ENCODE peak calls at places on chromosomes 5 and 9, in ten cellular contexts. T is T1000, Q is EH, H is PC-3, J is ecto neural progenitor cell, Y is hepatic stellate cell, C is ovary, L is A172, U is progenitor cell of endocrine pancreas, G is AG20443. N is an unnamed sample.

GRCh38 chr9:27618066-27618465 is 44.8 kb upstream of the C9orf72 start:
- DNase-seq in T (no peak), Q (no peak), H (no peak), J (no peak), Y (no peak), C (no peak), L (no peak), U (no peak), G (no peak), N (no peak)

GRCh38 chr9:126956929-126957686 is 42.5 kb downstream of the RALGPS1 start:
- DNase-seq in T (peak; percentile 22), Q (peak; percentile 62), H (peak; percentile 57), J (no peak), Y (peak; percentile 57), C (no peak), L (peak; percentile 91), U (no peak), G (peak; percentile 58), N (peak; percentile 63)

GRCh38 chr9:7739595-7739994 is 60.0 kb downstream of the DMAC1 start:
- DNase-seq in T (no peak), Q (no peak), H (no peak), J (no peak), Y (no peak), C (no peak), L (no peak), U (no peak), G (no peak), N (no peak)

GRCh38 chr5:67334383-67334782 is 137.8 kb upstream of the CD180 start:
- DNase-seq in T (no peak), Q (no peak), H (no peak), J (no peak), Y (no peak), C (no peak), L (no peak), U (no peak), G (no peak), N (no peak)

GRCh38 chr5:73938280-73938937 is 312.4 kb downstream of the ARHGEF28 start:
- DNase-seq in T (peak; percentile 34), Q (peak; percentile 98), H (peak; percentile 87), J (no peak), Y (peak; percentile 76), C (no peak), L (peak; percentile 97), U (no peak), G (peak; percentile 86), N (peak; percentile 99)

GRCh38 chr5:582936-583635 is 29.1 kb upstream of the CEP72 start:
- DNase-seq in T (no peak), Q (no peak), H (no peak), J (no peak), Y (no peak), C (no peak), L (no peak), U (no peak), G (no peak), N (no peak)

GRCh38 chr5:124480964-124481363 is 265.5 kb downstream of the ZNF608 start:
- DNase-seq in T (no peak), Q (no peak), H (no peak), J (no peak), Y (no peak), C (no peak), L (no peak), U (no peak), G (no peak), N (no peak)

GRCh38 chr9:37148181-37148580 is 27.8 kb downstream of the ZCCHC7 start:
- DNase-seq in T (no peak), Q (no peak), H (no peak), J (no peak), Y (no peak), C (no peak), L (no peak), U (no peak), G (no peak), N (no peak)

GRCh38 chr5:62909331-62909730 is 330.7 kb downstream of the LRRC70 start:
- DNase-seq in T (no peak), Q (no peak), H (no peak), J (no peak), Y (no peak), C (no peak), L (no peak), U (no peak), G (no peak), N (no peak)

GRCh38 chr5:135977375-135977928 is 22.7 kb upstream of the LECT2 start:
- DNase-seq in T (no peak), Q (no peak), H (no peak), J (peak; percentile 90), Y (no peak), C (no peak), L (no peak), U (peak; percentile 67), G (no peak), N (peak; percentile 77)

GRCh38 chr9:72232778-72233177 is 83.5 kb downstream of the GDA start:
- DNase-seq in T (no peak), Q (no peak), H (no peak), J (no peak), Y (no peak), C (no peak), L (no peak), U (no peak), G (no peak), N (no peak)

GRCh38 chr5:112210430-112211005 is 208.6 kb downstream of the EPB41L4A start:
- DNase-seq in T (no peak), Q (peak; percentile 18), H (peak; percentile 54), J (peak; percentile 52), Y (no peak), C (no peak), L (peak; percentile 12), U (no peak), G (peak; percentile 23), N (peak; percentile 28)

N was measured in AG10803.